ENCODE peak calls at places on chromosomes 12 and 14, in four cellular contexts. R is GM12865, E is GM13976, Z is NB4. Y is an unnamed sample.

GRCh38 chr12:122003646-122004611 is 17.8 kb upstream of the BCL7A start:
- DNase-seq in E (peak; percentile 56), R (no peak), Z (peak; percentile 56), Y (no peak)

GRCh38 chr12:119666900-119667576 is 895 bp upstream of the PRKAB1 start:
- DNase-seq in R (peak; percentile 74), Z (peak; percentile 49), E (peak; percentile 47), Y (no peak)

GRCh38 chr12:5392961-5393360 is 38.9 kb upstream of the NTF3 start:
- DNase-seq in E (no peak), R (no peak), Z (no peak), Y (no peak)

GRCh38 chr12:76109879-76110278 is 25.4 kb upstream of the NAP1L1 start:
- DNase-seq in Z (no peak), E (no peak), R (no peak), Y (no peak)

GRCh38 chr12:120357104-120357503 is 11.9 kb downstream of the MSI1 start:
- DNase-seq in E (no peak), R (no peak), Z (no peak), Y (no peak)

GRCh38 chr12:34402899-34403705 is 380.8 kb downstream of the ALG10 start:
- DNase-seq in E (peak; percentile 3), Z (no peak), R (no peak), Y (no peak)

GRCh38 chr12:65993173-65993572 is 137.4 kb downstream of the LLPH start:
- DNase-seq in E (no peak), Z (no peak), R (no peak), Y (no peak)

GRCh38 chr12:48973531-48973930 is 2.0 kb upstream of the WNT10B start:
- DNase-seq in E (no peak), R (no peak), Z (peak; percentile 51), Y (no peak)

GRCh38 chr12:4412462-4412861 is 33.0 kb upstream of the FGF23 start:
- DNase-seq in Z (no peak), R (no peak), E (no peak), Y (no peak)

GRCh38 chr12:13970803-13971202 is 10.6 kb downstream of the GRIN2B start:
- DNase-seq in E (no peak), Z (no peak), R (no peak), Y (no peak)

GRCh38 chr12:124625867-124626675 is 58.7 kb upstream of the NCOR2 start:
- DNase-seq in E (no peak), R (no peak), Z (peak; percentile 79), Y (no peak)

GRCh38 chr12:122849352-122850047 is 14.2 kb downstream of the HIP1R start:
- DNase-seq in E (no peak), Z (no peak), R (no peak), Y (no peak)

DNA sequence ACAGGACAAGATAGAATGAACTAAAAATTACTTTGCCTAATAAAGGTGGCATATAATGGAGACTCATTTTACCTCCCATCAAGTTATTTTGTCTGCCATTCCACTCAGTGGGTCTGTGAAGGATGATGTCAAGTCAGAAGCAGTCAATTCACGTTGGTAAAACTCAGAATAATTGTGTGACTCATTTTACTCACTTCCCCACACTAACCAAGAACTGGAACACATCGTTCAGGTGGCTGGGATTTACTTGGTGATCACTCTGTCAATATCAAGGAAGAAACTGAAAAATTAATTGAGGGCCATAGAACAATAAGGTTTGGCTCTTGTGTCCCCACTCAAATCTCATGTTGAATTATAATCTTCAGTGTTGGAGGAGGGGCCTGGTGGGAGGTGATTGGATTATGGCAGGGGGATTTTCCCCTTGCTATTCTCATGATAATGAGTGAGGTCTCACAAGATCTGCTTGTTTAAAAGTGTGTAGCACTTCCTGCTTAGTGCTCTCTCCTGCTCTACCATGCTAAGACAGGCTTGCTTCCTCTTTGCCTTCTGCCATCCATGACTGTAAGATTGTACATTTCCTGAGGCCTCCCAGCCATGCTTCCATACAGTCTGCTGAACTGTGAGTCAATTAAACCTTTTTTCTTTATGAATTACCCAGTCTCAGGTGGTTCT is 35.7 kb upstream of the GTF2A1 start:
- DNase-seq in R (no peak), Z (peak; percentile 12), E (no peak), Y (no peak)
- TF ChIP-seq CTCF in R (no peak), Z (no peak), E (no peak), Y (no peak)

GRCh38 chr12:46374286-46374685 is 1.7 kb upstream of the SLC38A2 start:
- DNase-seq in Z (no peak), E (no peak), R (no peak), Y (no peak)

GRCh38 chr12:46374711-46375110 is 2.1 kb upstream of the SLC38A2 start:
- DNase-seq in E (no peak), R (no peak), Z (no peak), Y (no peak)

GRCh38 chr12:46372852-46373302 is 304 bp upstream of the SLC38A2 start:
- DNase-seq in R (no peak), Z (no peak), E (no peak), Y (no peak)

GRCh38 chr12:46372131-46372851 is at the start of gene SLC38A2:
- DNase-seq in E (peak; percentile 98), Z (peak; percentile 95), R (peak; percentile 95), Y (peak; percentile 81)

GRCh38 chr12:46373303-46374182 is 970 bp upstream of the SLC38A2 start:
- DNase-seq in E (peak; percentile 51), Z (peak; percentile 69), R (peak; percentile 48), Y (peak; percentile 64)
- TF ChIP-seq CTCF in E (no peak), Z (no peak), R (no peak), Y (peak; percentile 22)

GRCh38 chr14:68576496-68577244 is 216.2 kb downstream of the ZFP36L1 start:
- DNase-seq in R (no peak), Z (no peak), E (no peak), Y (no peak)
- TF ChIP-seq CTCF in R (no peak), Z (no peak), E (no peak), Y (no peak)

GRCh38 chr12:59375633-59376032 is 220.2 kb upstream of the SLC16A7 start:
- DNase-seq in E (no peak), R (no peak), Z (no peak), Y (no peak)

GRCh38 chr12:59374783-59375182 is 221.0 kb upstream of the SLC16A7 start:
- DNase-seq in R (no peak), E (no peak), Z (no peak), Y (no peak)

GRCh38 chr12:59370933-59371332 is 224.9 kb upstream of the SLC16A7 start:
- DNase-seq in E (no peak), Z (no peak), R (no peak), Y (no peak)

GRCh38 chr12:59372971-59373370 is 222.9 kb upstream of the SLC16A7 start:
- DNase-seq in R (peak; percentile 13), Z (peak; percentile 18), E (no peak), Y (peak; percentile 6)
- TF ChIP-seq CTCF in R (peak; percentile 4), Z (no peak), E (no peak), Y (peak; percentile 62)